ENCODE peak calls at places on chromosome 21, in nine cellular contexts. I, N, D, O, W, P, J, M and E are unnamed samples. For H3K4me1 and H3K36me3, the result is how much of the 10 kb centered on the place peaks cover.

GRCh38 chr21:15809818-15810217 is 80.0 kb downstream of the USP25 start:
- DNase-seq in I (no peak), N (no peak), D (no peak), O (no peak), W (no peak), P (no peak), J (no peak), M (no peak), E (peak)

GRCh38 chr21:43659136-43660000 is at the start of the genes HSF2BP and RRP1B:
- DNase-seq in I (peak), N (peak), D (peak), O (peak), W (peak), P (peak), J (peak), M (peak), E (peak)

GRCh38 chr21:17779486-17779885 is 39.7 kb downstream of the C21orf91 start:
- DNase-seq in I (no peak), N (no peak), D (peak), O (no peak), W (no peak), P (no peak), J (no peak), M (no peak), E (no peak)

GRCh38 chr21:25657140-25657539 is 18.1 kb downstream of the JAM2 start:
- DNase-seq in I (no peak), N (no peak), D (no peak), O (no peak), W (no peak), P (no peak), J (no peak), M (no peak), E (no peak)

GRCh38 chr21:41411449-41412089 is 14.5 kb upstream of the MX1 start:
- DNase-seq in I (peak), N (peak), D (peak), O (peak), W (no peak), P (peak), J (no peak), M (no peak), E (no peak)

GRCh38 chr21:29712818-29713217 is 227.0 kb downstream of the GRIK1 start:
- DNase-seq in I (no peak), N (no peak), D (no peak), O (no peak), W (no peak), P (no peak), J (no peak), M (no peak), E (no peak)

GRCh38 chr21:41071410-41071809 is 96.5 kb upstream of the BACE2 start:
- DNase-seq in I (no peak), N (peak), D (no peak), O (no peak), W (no peak), P (no peak), J (no peak), M (peak), E (no peak)

GRCh38 chr21:45000637-45001133 is 60.9 kb downstream of the SLX9 start:
- DNase-seq in I (peak), N (no peak), D (no peak), O (peak), W (no peak), P (no peak), J (no peak), M (no peak), E (no peak)

GRCh38 chr21:45965084-45965826 is 16.3 kb upstream of the COL6A1 start:
- DNase-seq in I (no peak), N (no peak), D (no peak), O (no peak), W (no peak), P (no peak), J (peak), M (no peak), E (no peak)

GRCh38 chr21:15057290-15057689 is 7.5 kb downstream of the NRIP1 start:
- DNase-seq in I (no peak), N (peak), D (peak), O (no peak), W (no peak), P (no peak), J (no peak), M (no peak), E (no peak)

GRCh38 chr21:14975136-14975905 is 89.5 kb downstream of the NRIP1 start:
- DNase-seq in I (no peak), N (no peak), D (no peak), O (no peak), W (no peak), P (no peak), J (no peak), M (no peak), E (no peak)

GRCh38 chr21:46117586-46118304 is 19.8 kb downstream of the COL6A2 start:
- DNase-seq in I (peak), N (no peak), D (no peak), O (peak), W (peak), P (no peak), J (peak), M (no peak), E (no peak)

GRCh38 chr21:41240040-41240439 is 72.1 kb downstream of the BACE2 start:
- DNase-seq in I (no peak), N (no peak), D (no peak), O (no peak), W (no peak), P (no peak), J (no peak), M (no peak), E (no peak)

GRCh38 chr21:29265690-29266479 is 32.8 kb upstream of the BACH1 start:
- DNase-seq in I (no peak), N (no peak), D (no peak), O (no peak), W (no peak), P (no peak), J (no peak), M (no peak), E (no peak)

GRCh38 chr21:46096997-46097825 is 701 bp upstream of the COL6A2 start:
- DNase-seq in I (peak), N (peak), D (no peak), O (peak), W (peak), P (peak), J (peak), M (no peak), E (no peak)

GRCh38 chr21:22438428-22439086 is 1440.3 kb downstream of the NCAM2 start:
- DNase-seq in I (no peak), N (peak), D (no peak), O (no peak), W (no peak), P (no peak), J (no peak), M (no peak), E (no peak)

GRCh38 chr21:26965567-26966359 is 1.1 kb downstream of the ADAMTS5 start:
- DNase-seq in I (peak), N (peak), D (peak), O (peak), W (peak), P (peak), J (peak), M (no peak), E (peak)

GRCh38 chr21:43842742-43843141 is 22.3 kb upstream of the AGPAT3 start:
- DNase-seq in I (no peak), N (no peak), D (no peak), O (no peak), W (no peak), P (no peak), J (no peak), M (peak), E (no peak)

GRCh38 chr21:44378646-44379581 is 25.5 kb downstream of the TRPM2 start:
- DNase-seq in I (no peak), N (no peak), D (no peak), O (no peak), W (no peak), P (no peak), J (no peak), M (no peak), E (no peak)

GRCh38 chr21:32611471-32611997 is 643 bp downstream of the CFAP298 start:
- DNase-seq in I (peak), N (peak), D (peak), O (peak), W (no peak), P (peak), J (no peak), M (peak), E (peak)

DNA sequence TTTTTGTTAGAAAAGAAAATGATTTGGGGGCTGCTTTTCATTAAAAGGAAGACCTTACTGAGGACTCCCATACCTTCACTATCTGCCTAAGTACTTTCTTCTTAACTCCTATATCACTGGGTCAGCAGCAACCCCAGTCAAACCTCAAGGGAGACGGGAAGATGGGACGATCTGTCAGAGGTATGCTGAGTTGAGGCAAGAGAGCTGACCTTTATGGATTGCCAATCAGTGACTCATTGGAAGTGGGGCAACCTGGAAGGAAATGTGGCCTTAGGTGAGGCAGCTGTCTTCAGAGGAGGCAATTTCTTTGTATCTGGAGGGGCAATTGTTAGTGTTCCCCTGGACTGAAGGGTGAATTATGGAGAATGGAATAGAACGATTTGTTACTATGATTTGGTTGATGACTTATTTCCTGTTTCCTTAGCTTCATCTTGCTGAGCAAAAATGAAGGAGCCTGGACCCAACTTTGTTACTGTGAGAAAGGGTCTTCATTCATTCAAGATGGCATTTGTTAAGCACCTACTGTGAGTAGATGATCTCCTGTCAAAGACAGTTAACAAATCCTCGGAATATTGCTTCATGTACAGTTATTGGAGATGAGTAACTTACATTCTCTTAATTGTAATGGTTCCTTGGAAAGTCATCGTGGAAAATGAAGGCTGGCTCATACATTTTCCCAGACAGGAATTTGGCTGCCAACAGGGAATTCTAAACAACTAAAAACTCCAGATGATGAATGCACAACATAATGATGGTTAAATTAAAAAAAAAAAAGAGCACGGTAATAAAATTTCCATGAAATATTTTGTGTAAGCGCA is 134.7 kb upstream of the KCNJ15 start:
- DNase-seq in I (no peak), N (no peak), D (peak), O (no peak), W (no peak), P (no peak), J (no peak), M (no peak), E (no peak)
- H3K4me3 ChIP-seq in I (no peak), N (no peak), D (no peak), O (no peak), W (no peak), P (no peak), J (no peak), M (no peak), E (no peak)

GRCh38 chr21:35051287-35051818 is 2.3 kb upstream of the RUNX1 start:
- DNase-seq in I (peak), N (peak), D (peak), O (peak), W (peak), P (peak), J (peak), M (peak), E (no peak)
- H3K4me1 ChIP-seq in I (under half), N (under half), D (under half), O (under half), W (under half), P (under half), J (half or more), M (under half), E (half or more)

GRCh38 chr21:37153193-37153934 is 80.3 kb downstream of the TTC3 start:
- DNase-seq in I (no peak), N (no peak), D (peak), O (peak), W (peak), P (no peak), J (no peak), M (no peak), E (peak)

GRCh38 chr21:37157938-37158337 is 84.9 kb downstream of the TTC3 start:
- DNase-seq in I (no peak), N (no peak), D (no peak), O (no peak), W (no peak), P (no peak), J (no peak), M (no peak), E (no peak)

GRCh38 chr21:37159053-37159776 is 86.2 kb downstream of the TTC3 start:
- DNase-seq in I (no peak), N (no peak), D (no peak), O (no peak), W (no peak), P (no peak), J (no peak), M (no peak), E (no peak)

GRCh38 chr21:37153935-37154350 is 80.9 kb downstream of the TTC3 start:
- DNase-seq in I (peak), N (no peak), D (no peak), O (peak), W (peak), P (peak), J (peak), M (no peak), E (peak)

DNA sequence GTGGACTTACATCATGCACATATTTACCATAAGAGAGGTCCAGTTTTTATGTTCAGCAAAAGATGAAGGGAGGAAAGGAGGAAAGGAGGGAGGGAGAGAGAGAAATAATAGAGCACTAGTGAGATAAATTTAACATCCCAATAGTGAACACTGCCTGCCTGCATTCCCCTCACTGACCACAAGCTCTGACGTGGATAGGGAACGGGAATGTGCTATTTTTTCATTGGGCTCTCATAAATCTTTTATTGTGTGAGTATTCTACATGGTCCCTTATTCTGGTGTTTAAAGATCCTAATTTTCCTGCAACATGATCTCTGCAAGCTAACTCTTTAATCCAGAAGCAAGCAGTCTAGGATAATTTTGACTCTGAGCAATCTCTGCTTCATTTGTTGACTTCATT is 82.2 kb downstream of the TTC3 start:
- DNase-seq in I (no peak), N (peak), D (no peak), O (no peak), W (no peak), P (no peak), J (no peak), M (no peak), E (no peak)
- H3K36me3 ChIP-seq in I (under half), N (under half), D (under half), O (under half), W (under half), P (half or more), J (under half), M (under half), E (half or more)

DNA sequence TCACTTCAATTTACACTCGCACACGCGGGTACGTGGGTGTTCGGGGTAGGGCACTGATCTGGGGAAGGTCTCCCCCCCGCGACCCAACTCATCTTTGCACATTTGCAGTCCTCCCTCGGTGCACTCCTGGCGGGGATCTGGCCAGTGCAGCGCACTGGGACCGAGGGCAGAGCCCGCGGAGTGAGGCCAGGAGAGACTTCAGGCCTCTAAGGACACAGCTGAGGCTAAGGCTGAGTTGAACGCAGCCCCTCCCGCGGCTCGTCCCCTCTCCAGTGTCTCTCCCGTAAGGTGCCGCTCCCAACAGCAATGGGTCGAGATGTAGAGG is 939 bp upstream of the NCAM2 start:
- DNase-seq in I (no peak), N (peak), D (no peak), O (peak), W (no peak), P (no peak), J (no peak), M (no peak), E (peak)
- H3K4me3 ChIP-seq in I (peak), N (peak), D (no peak), O (no peak), W (peak), P (peak), J (peak), M (no peak), E (peak)

DNA sequence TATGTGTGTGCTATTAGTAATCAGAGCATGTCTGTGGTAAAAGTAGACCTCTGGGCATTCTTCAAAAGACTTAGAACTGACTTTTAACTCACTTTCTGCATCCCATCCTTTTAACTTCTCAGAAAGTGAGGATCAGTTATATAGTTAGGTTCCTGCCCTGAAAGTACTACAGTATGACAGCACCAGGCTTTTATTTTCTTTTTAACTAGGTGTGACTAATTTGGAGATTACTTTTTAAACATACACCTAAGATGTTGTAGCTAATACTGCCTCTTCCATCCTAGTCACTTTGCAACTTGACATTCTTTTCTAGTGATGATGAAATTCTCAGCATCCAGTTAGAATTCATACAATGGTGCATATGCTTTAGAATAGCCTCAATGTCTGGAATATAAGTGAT is 24.6 kb downstream of the RUNX1 start:
- DNase-seq in I (no peak), N (no peak), D (no peak), O (no peak), W (no peak), P (no peak), J (no peak), M (no peak), E (no peak)
- H3K4me1 ChIP-seq in I (under half), N (under half), D (under half), O (under half), W (under half), P (under half), J (under half), M (under half), E (under half)

GRCh38 chr21:39215078-39215477 is 31.8 kb upstream of the PSMG1 start:
- DNase-seq in I (no peak), N (no peak), D (no peak), O (no peak), W (no peak), P (no peak), J (no peak), M (no peak), E (no peak)
- H3K36me3 ChIP-seq in I (half or more), N (under half), D (under half), O (under half), W (under half), P (half or more), J (under half), M (under half), E (half or more)

DNA sequence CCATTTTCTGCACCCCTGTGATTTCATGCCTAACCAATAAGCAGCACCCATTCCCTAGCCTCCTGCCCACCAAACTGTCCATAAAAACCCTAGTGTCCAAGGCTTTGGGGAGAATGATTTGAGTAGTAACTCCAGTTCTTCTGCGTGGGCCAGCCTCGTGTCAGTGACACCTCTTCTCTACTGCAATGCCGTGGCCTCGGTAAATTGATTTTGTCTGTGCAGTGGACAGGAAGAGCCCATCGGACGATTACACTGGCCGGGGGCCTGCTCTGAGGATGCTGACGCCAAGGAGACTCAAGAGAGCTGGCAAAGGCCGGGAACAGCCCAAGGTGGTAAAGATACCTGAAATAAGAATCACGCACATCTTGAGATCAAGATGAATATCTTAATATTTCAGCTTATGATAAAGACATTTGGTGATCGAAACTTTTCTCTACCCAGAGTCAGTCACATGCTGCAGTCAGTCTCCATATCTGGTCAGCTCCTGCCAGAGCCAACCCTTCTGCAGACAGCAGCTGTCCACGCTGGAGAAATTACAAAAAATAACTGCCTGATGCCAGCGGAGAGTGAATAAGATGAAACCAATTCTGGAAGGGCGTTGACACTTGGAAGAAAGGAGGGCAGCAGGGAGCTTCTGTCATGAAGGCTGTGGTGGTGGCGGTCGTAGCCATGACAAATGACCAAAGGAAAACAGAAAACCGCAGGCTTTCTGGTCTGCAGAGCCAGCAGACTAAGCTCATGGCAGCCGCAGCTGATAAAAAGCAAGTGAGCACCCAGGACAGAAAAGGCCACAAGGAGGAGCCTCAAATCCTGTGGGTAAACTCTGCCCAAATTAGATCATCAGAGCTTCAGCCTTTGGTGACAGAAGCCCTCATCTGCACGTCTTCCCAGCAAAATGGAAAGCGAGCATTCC is 29.1 kb downstream of the RSPH1 start:
- DNase-seq in I (peak), N (peak), D (peak), O (no peak), W (no peak), P (no peak), J (no peak), M (peak), E (peak)
- H3K4me3 ChIP-seq in I (no peak), N (no peak), D (no peak), O (no peak), W (no peak), P (no peak), J (no peak), M (no peak), E (no peak)

DNA sequence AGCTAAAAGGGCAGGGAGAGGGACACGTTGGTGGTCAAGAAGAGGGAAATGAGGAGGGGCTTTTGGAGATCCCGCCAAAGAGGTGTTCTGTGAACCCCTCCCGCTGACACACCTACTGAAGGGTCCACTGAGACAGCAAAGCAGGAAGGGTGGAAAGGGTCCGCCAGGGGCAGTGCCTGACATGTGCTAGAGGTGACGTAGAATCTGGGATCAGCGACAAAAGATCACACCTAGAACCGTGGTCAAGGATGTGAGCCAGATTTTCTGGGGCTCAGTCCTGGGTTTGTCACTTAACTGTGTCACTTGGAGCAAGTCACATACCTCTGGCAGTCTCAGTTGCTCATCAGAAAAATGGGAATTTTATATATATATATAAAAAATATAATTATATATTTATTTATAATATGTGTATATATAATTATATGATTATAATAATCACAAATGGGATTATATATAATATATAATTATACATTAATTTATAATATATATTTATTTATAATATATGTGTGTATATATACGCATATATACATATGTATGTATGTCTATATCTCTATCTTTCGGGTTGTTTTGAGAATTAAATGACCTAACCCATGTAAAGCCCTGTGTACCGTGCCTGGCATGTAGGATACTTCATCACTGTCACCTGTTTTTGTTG is 34.9 kb upstream of the ATP5PO start:
- DNase-seq in I (no peak), N (no peak), D (no peak), O (no peak), W (no peak), P (no peak), J (no peak), M (no peak), E (no peak)
- H3K4me1 ChIP-seq in I (under half), N (under half), D (under half), O (under half), W (under half), P (under half), J (under half), M (under half), E (under half)